ENCODE peak calls at places on chromosome 2, in ten cellular contexts. O is BJ, N is NCI-H2081, Y is immature natural killer cell, A is HT1080, G is fibroblast of the conjunctiva, J is NCI-H1092 treated with DMSO at 0.1 percent for 48 hours, H is spleen, B is WERI-Rb-1, X is cardiac muscle cell. T is an unnamed sample.

GRCh38 chr2:69585855-69586560 is 57.5 kb downstream of the AAK1 start:
- DNase-seq in O (no peak), N (no peak), Y (no peak), A (no peak), G (no peak), J (no peak), H (no peak), B (no peak), X (no peak), T (no peak)

GRCh38 chr2:196168181-196168580 is 3.2 kb downstream of the STK17B start:
- DNase-seq in O (no peak), N (no peak), Y (peak), A (peak), G (no peak), J (no peak), H (no peak), B (no peak), X (no peak), T (no peak)

GRCh38 chr2:100660851-100661584 is 98.2 kb downstream of the PDCL3 start:
- DNase-seq in O (no peak), N (no peak), Y (no peak), A (no peak), G (no peak), J (no peak), H (no peak), B (no peak), X (no peak), T (no peak)

GRCh38 chr2:136207030-136207623 is 89.2 kb upstream of the CXCR4 start:
- DNase-seq in O (no peak), N (no peak), Y (no peak), A (no peak), G (no peak), J (peak), H (peak), B (no peak), X (no peak), T (no peak)

GRCh38 chr2:202529389-202529788 is 105.4 kb upstream of the FAM117B start:
- DNase-seq in O (no peak), N (no peak), Y (no peak), A (peak), G (no peak), J (no peak), H (no peak), B (no peak), X (no peak), T (no peak)

GRCh38 chr2:163248321-163249090 is 409.9 kb upstream of the KCNH7 start:
- DNase-seq in O (no peak), N (no peak), Y (no peak), A (no peak), G (peak), J (no peak), H (no peak), B (no peak), X (no peak), T (no peak)

GRCh38 chr2:169670215-169670651 is 24.0 kb downstream of the CFAP210 start:
- DNase-seq in O (no peak), N (no peak), Y (no peak), A (no peak), G (no peak), J (no peak), H (no peak), B (no peak), X (no peak), T (no peak)

GRCh38 chr2:240240017-240240416 is 99.6 kb upstream of the OTOS start:
- DNase-seq in O (no peak), N (no peak), Y (no peak), A (no peak), G (no peak), J (no peak), H (no peak), B (no peak), X (no peak), T (no peak)

GRCh38 chr2:115303-115702 is 69.0 kb upstream of the FAM110C start:
- DNase-seq in O (no peak), N (no peak), Y (no peak), A (peak), G (no peak), J (no peak), H (no peak), B (no peak), X (peak), T (no peak)

GRCh38 chr2:216283038-216283900 is 89.0 kb downstream of the MARCHF4 start:
- DNase-seq in O (no peak), N (no peak), Y (no peak), A (no peak), G (no peak), J (no peak), H (no peak), B (peak), X (peak), T (no peak)

GRCh38 chr2:37630298-37630697 is 41.1 kb downstream of the CDC42EP3 start:
- DNase-seq in O (no peak), N (no peak), Y (no peak), A (no peak), G (no peak), J (no peak), H (no peak), B (no peak), X (no peak), T (no peak)

GRCh38 chr2:85470850-85471800 is 52.6 kb downstream of the SH2D6 start:
- DNase-seq in O (no peak), N (no peak), Y (peak), A (peak), G (no peak), J (no peak), H (peak), B (no peak), X (no peak), T (no peak)

GRCh38 chr2:231573096-231573495 is 19.6 kb upstream of the TEX44 start:
- DNase-seq in O (no peak), N (no peak), Y (no peak), A (no peak), G (no peak), J (no peak), H (no peak), B (peak), X (no peak), T (no peak)

GRCh38 chr2:151786493-151786892 is 41.7 kb downstream of the ARL5A start:
- DNase-seq in O (no peak), N (no peak), Y (no peak), A (no peak), G (no peak), J (no peak), H (no peak), B (no peak), X (no peak), T (no peak)